ENCODE peak calls at places on chromosomes 3 and 15, in four cellular contexts. Q is body of pancreas; L is CD8-positive, alpha-beta memory T cell; W is left ventricle myocardium inferior. H is an unnamed sample.

GRCh38 chr15:74399511-74400312 is 32.3 kb upstream of the CYP11A1 start:
- DNase-seq in Q (no peak), W (no peak), L (no peak), H (no peak)

GRCh38 chr3:4898454-4899313 is 80.6 kb upstream of the BHLHE40 start:
- DNase-seq in L (no peak), W (no peak), Q (no peak), H (no peak)

GRCh38 chr3:172749201-172749965 is 1.1 kb upstream of the ECT2 start:
- DNase-seq in Q (no peak), L (no peak), W (no peak), H (peak)

GRCh38 chr15:99412626-99413025 is 153.2 kb upstream of the MEF2A start:
- DNase-seq in W (no peak), L (no peak), Q (no peak), H (no peak)

GRCh38 chr3:115901008-115901407 is 277.7 kb downstream of the GAP43 start:
- DNase-seq in Q (no peak), L (no peak), W (no peak), H (no peak)

GRCh38 chr3:143337387-143337786 is 217.8 kb downstream of the CHST2 start:
- DNase-seq in Q (no peak), W (no peak), L (no peak), H (no peak)

GRCh38 chr15:89654311-89654761 is 931 bp downstream of the KIF7 start:
- DNase-seq in W (no peak), L (no peak), Q (no peak), H (no peak)

GRCh38 chr3:50550079-50550736 is 17.3 kb downstream of the C3orf18 start:
- DNase-seq in L (peak), Q (peak), W (peak), H (peak)

GRCh38 chr15:80977627-80978036 is 12.0 kb downstream of the MESD start:
- DNase-seq in W (peak), Q (peak), L (no peak), H (peak)

GRCh38 chr15:66738595-66738994 is 36.6 kb downstream of the SMAD6 start:
- DNase-seq in W (no peak), Q (no peak), L (no peak), H (no peak)

GRCh38 chr15:66573719-66574641 is 8.2 kb upstream of the LCTL start:
- DNase-seq in W (no peak), L (no peak), Q (no peak), H (no peak)

GRCh38 chr3:179436517-179436916 is 14.8 kb downstream of the GNB4 start:
- DNase-seq in Q (no peak), L (no peak), W (no peak), H (no peak)

GRCh38 chr3:113353678-113354077 is 87.6 kb downstream of the CFAP44 start:
- DNase-seq in L (no peak), W (no peak), Q (no peak), H (no peak)

GRCh38 chr3:194686816-194687637 is 1.3 kb downstream of the FAM43A start:
- DNase-seq in L (peak), W (peak), Q (peak), H (peak)

GRCh38 chr3:134677196-134677986 is 26.6 kb upstream of the KY start:
- DNase-seq in L (no peak), W (peak), Q (no peak), H (no peak)

GRCh38 chr3:163476179-163476578 is 1602.1 kb downstream of the SI start:
- DNase-seq in W (no peak), Q (no peak), L (no peak), H (no peak)

GRCh38 chr15:99057697-99058420 is 47.0 kb upstream of the SYNM start:
- DNase-seq in Q (no peak), W (peak), L (no peak), H (peak)

GRCh38 chr15:66838202-66838601 is 136.2 kb downstream of the SMAD6 start:
- DNase-seq in W (no peak), L (no peak), Q (no peak), H (no peak)

GRCh38 chr3:107235193-107235922 is 141.9 kb upstream of the CCDC54 start:
- DNase-seq in Q (no peak), W (no peak), L (no peak), H (no peak)

GRCh38 chr3:179068779-179069530 is 2.7 kb downstream of the ZMAT3 start:
- DNase-seq in L (peak), W (no peak), Q (no peak), H (no peak)

GRCh38 chr15:35986072-35986666 is 440.2 kb upstream of the DPH6 start:
- DNase-seq in W (peak), Q (no peak), L (no peak), H (peak)

GRCh38 chr3:20741381-20741780 is 555.4 kb upstream of the SGO1 start:
- DNase-seq in W (no peak), Q (no peak), L (no peak), H (no peak)

GRCh38 chr15:32898991-32899613 is 181.3 kb downstream of the GREM1 start:
- DNase-seq in W (no peak), L (no peak), Q (no peak), H (no peak)

GRCh38 chr3:123044981-123045763 is 17.6 kb upstream of the SEMA5B start:
- DNase-seq in Q (no peak), L (no peak), W (no peak), H (no peak)

GRCh38 chr3:128585974-128586373 is 64.6 kb downstream of the RPN1 start:
- DNase-seq in Q (no peak), L (no peak), W (no peak), H (no peak)

GRCh38 chr3:153744884-153745283 is 376.3 kb upstream of the ARHGEF26 start:
- DNase-seq in L (no peak), Q (no peak), W (no peak), H (no peak)

GRCh38 chr15:67331676-67332075 is 77.1 kb downstream of the IQCH start:
- DNase-seq in L (no peak), W (peak), Q (no peak), H (no peak)

GRCh38 chr15:49686626-49687025 is 65.8 kb downstream of the DTWD1 start:
- DNase-seq in Q (no peak), L (no peak), W (no peak), H (no peak)

GRCh38 chr3:132290833-132291232 is 26.4 kb upstream of the ACP3 start:
- DNase-seq in W (no peak), Q (no peak), L (no peak), H (no peak)

GRCh38 chr15:52013151-52013791 is 5.7 kb upstream of the MAPK6 start:
- DNase-seq in L (no peak), Q (no peak), W (no peak), H (no peak)

GRCh38 chr3:194283218-194284006 is 67.7 kb downstream of the CPN2 start:
- DNase-seq in W (no peak), L (no peak), Q (no peak), H (peak)

DNA sequence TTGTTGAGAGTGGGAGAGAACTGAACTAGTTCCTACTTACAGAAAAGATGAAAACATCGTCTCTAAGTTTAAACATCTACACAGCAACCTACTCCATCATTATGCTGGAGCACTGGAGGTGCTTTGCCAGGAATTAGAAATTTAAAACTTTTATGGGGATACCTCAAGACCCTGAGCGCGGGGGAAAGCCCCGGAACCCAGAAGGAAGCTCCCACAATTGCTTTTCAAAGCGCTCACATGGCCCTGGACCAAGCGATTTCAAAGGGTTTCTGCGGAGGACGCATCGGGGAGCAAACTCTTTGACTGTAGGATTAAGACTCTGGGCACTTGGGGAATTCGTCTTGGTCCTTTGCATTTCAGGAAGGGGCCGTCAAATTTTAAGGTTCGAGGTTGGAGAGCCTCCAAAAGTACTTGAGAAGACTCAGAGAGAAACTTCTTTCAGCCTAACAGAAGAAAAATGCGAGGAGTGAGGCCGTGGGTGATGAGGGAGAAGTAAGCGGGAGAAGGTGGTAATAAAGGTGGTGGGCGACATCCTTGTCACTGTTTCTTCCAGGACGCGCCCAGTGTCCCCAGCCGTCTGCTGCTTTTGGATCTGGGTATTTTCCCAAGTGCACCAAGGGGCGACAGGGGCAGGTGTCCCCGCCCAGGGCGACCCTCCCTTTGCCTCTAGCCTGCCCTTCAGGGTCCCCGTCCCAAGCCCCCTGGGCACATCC is 591 bp downstream of the PROK2 start:
- DNase-seq in L (no peak), Q (no peak), W (no peak), H (no peak)
- H3K4me3 ChIP-seq in L (no peak), Q (no peak), W (peak), H (no peak)

GRCh38 chr15:37096878-37097568 is 3.3 kb downstream of the MEIS2 start:
- DNase-seq in Q (no peak), W (no peak), L (no peak), H (peak)

GRCh38 chr15:37095197-37095992 is 5.0 kb downstream of the MEIS2 start:
- DNase-seq in L (no peak), W (peak), Q (no peak), H (peak)

GRCh38 chr15:37098468-37099320 is 1.7 kb downstream of the MEIS2 start:
- DNase-seq in L (no peak), W (peak), Q (peak), H (peak)

GRCh38 chr15:37094542-37095196 is 5.7 kb downstream of the MEIS2 start:
- DNase-seq in Q (no peak), L (no peak), W (no peak), H (no peak)

GRCh38 chr15:37095993-37096877 is 4.1 kb downstream of the MEIS2 start:
- DNase-seq in L (no peak), Q (no peak), W (peak), H (peak)
- H3K4me3 ChIP-seq in L (no peak), Q (no peak), W (peak), H (peak)

DNA sequence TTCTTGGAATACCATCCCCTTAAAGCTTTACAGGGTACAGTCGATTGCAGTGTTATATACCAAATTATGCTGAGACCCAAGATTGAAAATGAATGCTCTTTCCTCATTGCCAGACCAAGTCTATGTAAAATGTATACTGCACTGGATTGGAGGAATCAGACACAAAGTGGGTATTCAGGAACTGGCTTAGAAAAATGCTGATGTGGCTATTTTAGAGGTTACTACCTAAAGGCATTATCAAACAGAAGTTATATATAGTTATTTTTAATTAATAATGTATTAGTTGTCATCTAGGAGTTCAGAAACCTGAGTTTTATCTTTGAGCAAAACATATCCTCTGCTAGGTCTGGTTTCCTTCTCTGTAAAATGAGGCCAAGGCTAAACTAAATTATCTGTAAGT is 3.6 kb upstream of the SPG21 start:
- DNase-seq in L (no peak), Q (no peak), W (no peak), H (no peak)
- H3K4me3 ChIP-seq in L (no peak), Q (no peak), W (no peak), H (no peak)

DNA sequence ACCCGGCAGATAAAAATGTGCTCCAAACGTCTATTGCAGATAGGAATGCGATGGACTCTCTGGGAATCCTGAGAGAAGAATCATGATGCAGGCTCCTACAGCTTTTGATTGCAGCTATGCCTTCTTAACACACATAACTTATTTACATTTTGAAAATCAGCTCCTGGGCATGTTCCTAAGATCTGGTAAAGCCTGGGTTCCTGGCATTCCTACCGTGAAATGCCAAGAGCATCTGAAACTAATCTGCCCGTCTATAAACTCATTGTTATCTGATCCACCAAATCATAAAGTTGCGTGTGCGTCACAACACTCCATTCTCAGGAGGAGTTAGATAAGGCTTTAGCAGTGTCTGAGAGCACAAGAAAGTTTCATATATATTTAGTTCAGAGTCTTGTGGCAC is 79.0 kb upstream of the VGLL3 start:
- DNase-seq in W (no peak), L (no peak), Q (no peak), H (no peak)
- H3K4me3 ChIP-seq in W (no peak), L (no peak), Q (no peak), H (no peak)

DNA sequence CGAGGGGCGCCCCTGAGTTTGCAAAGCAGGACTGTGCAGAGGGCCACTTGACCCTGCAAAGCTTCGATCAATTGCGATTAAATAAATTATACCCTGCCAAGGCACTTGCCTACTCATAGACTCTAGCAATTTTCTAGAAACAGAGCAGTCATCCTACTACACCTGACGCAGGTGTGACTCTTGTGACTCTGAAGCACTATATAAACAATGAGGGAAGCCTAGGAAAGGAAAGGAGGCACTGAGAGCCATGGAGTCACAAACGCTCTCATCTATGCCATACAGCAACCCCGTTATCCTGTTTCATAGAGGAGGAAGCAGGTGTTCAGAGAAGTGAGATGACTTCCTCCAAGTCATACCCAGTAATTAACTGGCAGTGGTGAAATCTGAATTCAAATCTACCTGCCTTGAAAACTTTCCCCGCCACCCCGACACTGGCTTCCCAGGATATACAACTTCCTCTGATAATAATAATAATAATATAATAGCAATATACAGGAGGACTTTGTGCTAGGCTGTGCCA is 14.4 kb downstream of the ARHGEF3 start:
- DNase-seq in L (no peak), Q (no peak), W (no peak), H (no peak)
- H3K4me3 ChIP-seq in L (peak), Q (no peak), W (no peak), H (no peak)

DNA sequence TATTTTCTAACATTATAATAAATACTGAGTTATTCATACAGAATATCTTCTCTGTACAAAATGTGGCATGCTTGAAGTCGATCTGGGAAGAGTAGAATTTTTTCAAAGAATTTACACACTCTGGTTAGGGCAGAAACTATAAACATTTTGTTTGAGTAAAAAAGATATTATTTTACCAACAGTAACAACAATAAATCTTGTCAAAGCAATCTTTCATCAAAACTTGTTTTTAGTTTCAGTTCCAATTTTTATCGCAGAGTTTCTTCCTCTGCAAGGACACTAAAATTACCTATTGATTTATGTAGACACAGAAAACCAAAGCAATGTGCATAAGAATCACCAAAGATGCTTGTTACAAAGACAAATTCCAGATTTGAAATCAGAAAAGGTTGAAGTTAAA is 62.0 kb downstream of the CGGBP1 start:
- DNase-seq in L (no peak), Q (no peak), W (no peak), H (no peak)
- H3K4me3 ChIP-seq in L (no peak), Q (no peak), W (no peak), H (no peak)

DNA sequence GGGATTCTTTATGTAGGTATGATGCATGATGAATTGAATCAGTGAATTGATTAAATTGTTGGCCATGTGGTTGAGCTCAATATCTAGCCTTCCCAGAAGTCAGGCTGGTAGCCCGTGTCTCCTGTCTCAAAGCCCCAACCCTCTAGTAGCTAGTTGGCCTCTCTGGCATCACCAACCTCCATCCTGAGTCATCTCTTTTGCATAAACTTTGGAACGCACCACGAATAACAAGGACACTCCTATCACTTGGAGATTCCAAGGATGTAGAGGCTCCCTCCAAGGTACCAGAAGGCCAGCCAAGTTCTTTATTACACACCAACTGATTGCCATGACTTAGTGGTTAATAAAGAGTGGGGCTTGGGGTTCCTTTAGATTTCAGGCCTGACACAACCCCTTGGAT is 148.4 kb downstream of the APBA2 start:
- DNase-seq in L (no peak), Q (no peak), W (no peak), H (no peak)
- H3K4me3 ChIP-seq in L (no peak), Q (no peak), W (no peak), H (no peak)

GRCh38 chr3:186626254-186626847 is 13.5 kb downstream of the AHSG start:
- DNase-seq in L (no peak), W (no peak), Q (no peak), H (no peak)

GRCh38 chr3:186621894-186622650 is 9.2 kb downstream of the AHSG start:
- DNase-seq in W (no peak), Q (no peak), L (no peak), H (no peak)

GRCh38 chr3:186622651-186623310 is 9.9 kb downstream of the AHSG start:
- DNase-seq in L (no peak), Q (no peak), W (no peak), H (no peak)

GRCh38 chr3:186625600-186626042 is 12.8 kb downstream of the AHSG start:
- DNase-seq in L (no peak), Q (no peak), W (no peak), H (no peak)

DNA sequence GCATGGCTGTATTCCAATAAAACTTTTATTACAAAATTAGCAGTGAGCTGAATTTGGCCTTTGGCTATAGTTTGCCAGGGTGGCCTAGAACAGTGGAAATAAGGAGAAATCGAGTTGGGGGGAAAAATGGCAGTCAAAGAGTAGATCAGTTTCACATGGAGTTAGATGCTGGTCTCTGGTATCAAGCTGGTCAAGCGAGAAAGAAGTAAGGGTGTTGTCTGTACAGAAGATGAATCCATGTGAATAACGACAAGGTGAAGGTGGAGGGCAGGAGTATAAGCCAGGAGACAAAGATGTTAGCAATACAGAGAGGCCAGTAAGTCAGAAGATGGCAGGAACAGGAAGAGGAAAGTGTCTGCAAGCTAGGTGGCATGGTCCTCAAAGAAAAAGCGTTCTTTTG is 11.7 kb downstream of the AHSG start:
- DNase-seq in W (no peak), L (no peak), Q (no peak), H (no peak)
- H3K4me3 ChIP-seq in W (no peak), L (no peak), Q (no peak), H (no peak)